ENCODE peak calls at places on chromosome 9, in five cellular contexts. One of them, this sample, is unnamed.

GRCh38 chr9:102101723-102102122 is 363.3 kb upstream of the GRIN3A start:
- DNase-seq in retinal pigment epithelial cell: peak; percentile 37
- DNase-seq in B cell: no peak
- DNase-seq in pancreas: no peak
- DNase-seq in HCT116: no peak
- DNase-seq in this sample: no peak

GRCh38 chr9:92748233-92748497 is 16.5 kb downstream of the BICD2 start:
- DNase-seq in retinal pigment epithelial cell: no peak
- DNase-seq in B cell: no peak
- DNase-seq in pancreas: no peak
- DNase-seq in HCT116: no peak
- DNase-seq in this sample: no peak

GRCh38 chr9:124197177-124198095 is 60.3 kb upstream of the NEK6 start:
- DNase-seq in retinal pigment epithelial cell: no peak
- DNase-seq in B cell: peak; percentile 82
- DNase-seq in pancreas: peak; percentile 37
- DNase-seq in HCT116: no peak
- DNase-seq in this sample: no peak

GRCh38 chr9:38178282-38178681 is 109.3 kb upstream of the SHB start:
- DNase-seq in retinal pigment epithelial cell: no peak
- DNase-seq in B cell: no peak
- DNase-seq in pancreas: no peak
- DNase-seq in HCT116: peak; percentile 24
- DNase-seq in this sample: no peak

GRCh38 chr9:133532937-133533668 is 1.4 kb upstream of the ADAMTSL2 start:
- DNase-seq in retinal pigment epithelial cell: peak; percentile 34
- DNase-seq in B cell: peak; percentile 57
- DNase-seq in pancreas: peak; percentile 65
- DNase-seq in HCT116: peak; percentile 73
- DNase-seq in this sample: peak; percentile 5

GRCh38 chr9:133932176-133932575 is 59.9 kb downstream of the VAV2 start:
- DNase-seq in retinal pigment epithelial cell: no peak
- DNase-seq in B cell: no peak
- DNase-seq in pancreas: no peak
- DNase-seq in HCT116: no peak
- DNase-seq in this sample: no peak

GRCh38 chr9:134366223-134367031 is 40.2 kb downstream of the RXRA start:
- DNase-seq in retinal pigment epithelial cell: peak; percentile 37
- DNase-seq in B cell: no peak
- DNase-seq in pancreas: peak; percentile 91
- DNase-seq in HCT116: no peak
- DNase-seq in this sample: peak; percentile 85

GRCh38 chr9:14942037-14942436 is 31.8 kb upstream of the FREM1 start:
- DNase-seq in retinal pigment epithelial cell: no peak
- DNase-seq in B cell: no peak
- DNase-seq in pancreas: no peak
- DNase-seq in HCT116: no peak
- DNase-seq in this sample: no peak

GRCh38 chr9:133785753-133786370 is 47.7 kb upstream of the SARDH start:
- DNase-seq in retinal pigment epithelial cell: no peak
- DNase-seq in B cell: no peak
- DNase-seq in pancreas: no peak
- DNase-seq in HCT116: no peak
- DNase-seq in this sample: no peak

GRCh38 chr9:7300484-7300883 is 499.1 kb downstream of the DMAC1 start:
- DNase-seq in retinal pigment epithelial cell: no peak
- DNase-seq in B cell: no peak
- DNase-seq in pancreas: no peak
- DNase-seq in HCT116: no peak
- DNase-seq in this sample: no peak

GRCh38 chr9:114174876-114175771 is 19.8 kb downstream of the COL27A1 start:
- DNase-seq in retinal pigment epithelial cell: no peak
- DNase-seq in B cell: no peak
- DNase-seq in pancreas: peak; percentile 57
- DNase-seq in HCT116: no peak
- DNase-seq in this sample: no peak

GRCh38 chr9:134324359-134325095 is 1.7 kb upstream of the RXRA start:
- DNase-seq in retinal pigment epithelial cell: no peak
- DNase-seq in B cell: peak; percentile 27
- DNase-seq in pancreas: peak; percentile 37
- DNase-seq in HCT116: no peak
- DNase-seq in this sample: no peak

GRCh38 chr9:88689509-88689908 is 154.5 kb downstream of the NXNL2 start:
- DNase-seq in retinal pigment epithelial cell: no peak
- DNase-seq in B cell: no peak
- DNase-seq in pancreas: no peak
- DNase-seq in HCT116: no peak
- DNase-seq in this sample: no peak

GRCh38 chr9:91516781-91517180 is 93.1 kb upstream of the NFIL3 start:
- DNase-seq in retinal pigment epithelial cell: no peak
- DNase-seq in B cell: no peak
- DNase-seq in pancreas: no peak
- DNase-seq in HCT116: no peak
- DNase-seq in this sample: no peak

GRCh38 chr9:126517751-126518261 is 95.9 kb upstream of the LMX1B start:
- DNase-seq in retinal pigment epithelial cell: no peak
- DNase-seq in B cell: no peak
- DNase-seq in pancreas: no peak
- DNase-seq in HCT116: no peak
- DNase-seq in this sample: no peak

GRCh38 chr9:76688471-76689238 is 75.6 kb upstream of the PCA3 start:
- DNase-seq in retinal pigment epithelial cell: no peak
- DNase-seq in B cell: no peak
- DNase-seq in pancreas: no peak
- DNase-seq in HCT116: no peak
- DNase-seq in this sample: peak; percentile 58

GRCh38 chr9:68822596-68823165 is 117.6 kb downstream of the PIP5K1B start:
- DNase-seq in retinal pigment epithelial cell: no peak
- DNase-seq in B cell: no peak
- DNase-seq in pancreas: peak; percentile 70
- DNase-seq in HCT116: no peak
- DNase-seq in this sample: no peak

GRCh38 chr9:109507421-109507838 is 9.3 kb upstream of the PTPN3 start:
- DNase-seq in retinal pigment epithelial cell: no peak
- DNase-seq in B cell: no peak
- DNase-seq in pancreas: no peak
- DNase-seq in HCT116: no peak
- DNase-seq in this sample: peak; percentile 71

DNA sequence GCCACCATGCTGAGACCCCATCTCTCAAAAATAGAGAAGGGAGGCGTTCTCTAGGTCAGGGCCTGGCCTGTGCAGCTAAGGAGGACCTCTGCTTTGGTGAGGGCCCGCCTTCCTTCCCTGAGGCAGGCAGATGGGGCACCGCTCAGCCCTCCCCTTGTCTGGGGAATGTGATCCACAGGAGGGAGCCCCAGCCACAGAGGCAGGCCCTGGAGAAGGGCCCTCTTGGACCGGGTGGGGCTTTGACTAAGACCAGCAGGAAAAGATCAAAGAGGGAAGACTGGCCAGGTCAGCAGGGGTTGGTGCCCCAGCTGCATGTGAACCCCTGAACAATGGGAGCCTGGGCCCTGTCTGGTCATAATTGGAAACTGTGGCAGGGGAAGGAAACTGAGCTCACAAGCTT is 21.9 kb downstream of the PTPA start:
- DNase-seq in retinal pigment epithelial cell: no peak
- DNase-seq in B cell: no peak
- DNase-seq in pancreas: no peak
- DNase-seq in HCT116: no peak
- DNase-seq in this sample: no peak
- TF ChIP-seq CTCF in retinal pigment epithelial cell: no peak
- TF ChIP-seq CTCF in B cell: no peak
- TF ChIP-seq CTCF in pancreas: no peak
- TF ChIP-seq CTCF in HCT116: no peak
- TF ChIP-seq CTCF in this sample: no peak

DNA sequence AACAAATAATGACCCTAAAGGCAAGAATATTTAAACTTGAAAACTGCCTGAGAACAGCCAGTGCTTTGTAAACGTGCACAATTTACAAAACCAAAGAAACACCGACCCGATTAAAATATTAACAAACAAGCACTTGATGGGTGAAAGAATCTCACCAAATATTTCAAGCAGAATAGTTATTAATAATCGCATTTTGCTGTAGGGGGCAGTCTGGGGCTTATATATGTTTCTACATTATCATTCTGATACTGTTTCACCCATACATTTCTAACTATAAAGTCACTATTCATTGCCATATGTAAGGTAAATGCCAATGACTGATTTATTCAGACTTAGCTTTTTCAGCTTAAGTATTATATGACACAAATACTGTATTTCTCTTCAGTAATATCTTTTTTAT is 37.7 kb downstream of the UBAP2 start:
- DNase-seq in retinal pigment epithelial cell: no peak
- DNase-seq in B cell: peak; percentile 43
- DNase-seq in pancreas: no peak
- DNase-seq in HCT116: peak; percentile 8
- DNase-seq in this sample: no peak
- TF ChIP-seq CTCF in retinal pigment epithelial cell: peak; percentile 41
- TF ChIP-seq CTCF in B cell: peak; percentile 74
- TF ChIP-seq CTCF in pancreas: no peak
- TF ChIP-seq CTCF in HCT116: peak; percentile 24
- TF ChIP-seq CTCF in this sample: peak; percentile 24

GRCh38 chr9:100220936-100221335 is 121.9 kb downstream of the INVS start:
- DNase-seq in retinal pigment epithelial cell: no peak
- DNase-seq in B cell: no peak
- DNase-seq in pancreas: no peak
- DNase-seq in HCT116: no peak
- DNase-seq in this sample: no peak

GRCh38 chr9:100221538-100221937 is 122.5 kb downstream of the INVS start:
- DNase-seq in retinal pigment epithelial cell: no peak
- DNase-seq in B cell: no peak
- DNase-seq in pancreas: no peak
- DNase-seq in HCT116: no peak
- DNase-seq in this sample: no peak

GRCh38 chr9:100219347-100219746 is 120.3 kb downstream of the INVS start:
- DNase-seq in retinal pigment epithelial cell: no peak
- DNase-seq in B cell: no peak
- DNase-seq in pancreas: no peak
- DNase-seq in HCT116: no peak
- DNase-seq in this sample: no peak

GRCh38 chr9:100227636-100228035 is 125.1 kb downstream of the TEX10 start:
- DNase-seq in retinal pigment epithelial cell: no peak
- DNase-seq in B cell: no peak
- DNase-seq in pancreas: no peak
- DNase-seq in HCT116: no peak
- DNase-seq in this sample: no peak

GRCh38 chr9:100222674-100223073 is 123.6 kb downstream of the INVS start:
- DNase-seq in retinal pigment epithelial cell: no peak
- DNase-seq in B cell: no peak
- DNase-seq in pancreas: no peak
- DNase-seq in HCT116: no peak
- DNase-seq in this sample: peak; percentile 18
- TF ChIP-seq CTCF in retinal pigment epithelial cell: peak; percentile 46
- TF ChIP-seq CTCF in B cell: no peak
- TF ChIP-seq CTCF in pancreas: no peak
- TF ChIP-seq CTCF in HCT116: peak; percentile 27
- TF ChIP-seq CTCF in this sample: peak; percentile 56

GRCh38 chr9:97983524-97984187 is 515 bp downstream of the ANP32B start:
- DNase-seq in retinal pigment epithelial cell: no peak
- DNase-seq in B cell: peak; percentile 87
- DNase-seq in pancreas: peak; percentile 62
- DNase-seq in HCT116: no peak
- DNase-seq in this sample: no peak
- TF ChIP-seq CTCF in retinal pigment epithelial cell: no peak
- TF ChIP-seq CTCF in B cell: no peak
- TF ChIP-seq CTCF in pancreas: no peak
- TF ChIP-seq CTCF in HCT116: no peak
- TF ChIP-seq CTCF in this sample: no peak

DNA sequence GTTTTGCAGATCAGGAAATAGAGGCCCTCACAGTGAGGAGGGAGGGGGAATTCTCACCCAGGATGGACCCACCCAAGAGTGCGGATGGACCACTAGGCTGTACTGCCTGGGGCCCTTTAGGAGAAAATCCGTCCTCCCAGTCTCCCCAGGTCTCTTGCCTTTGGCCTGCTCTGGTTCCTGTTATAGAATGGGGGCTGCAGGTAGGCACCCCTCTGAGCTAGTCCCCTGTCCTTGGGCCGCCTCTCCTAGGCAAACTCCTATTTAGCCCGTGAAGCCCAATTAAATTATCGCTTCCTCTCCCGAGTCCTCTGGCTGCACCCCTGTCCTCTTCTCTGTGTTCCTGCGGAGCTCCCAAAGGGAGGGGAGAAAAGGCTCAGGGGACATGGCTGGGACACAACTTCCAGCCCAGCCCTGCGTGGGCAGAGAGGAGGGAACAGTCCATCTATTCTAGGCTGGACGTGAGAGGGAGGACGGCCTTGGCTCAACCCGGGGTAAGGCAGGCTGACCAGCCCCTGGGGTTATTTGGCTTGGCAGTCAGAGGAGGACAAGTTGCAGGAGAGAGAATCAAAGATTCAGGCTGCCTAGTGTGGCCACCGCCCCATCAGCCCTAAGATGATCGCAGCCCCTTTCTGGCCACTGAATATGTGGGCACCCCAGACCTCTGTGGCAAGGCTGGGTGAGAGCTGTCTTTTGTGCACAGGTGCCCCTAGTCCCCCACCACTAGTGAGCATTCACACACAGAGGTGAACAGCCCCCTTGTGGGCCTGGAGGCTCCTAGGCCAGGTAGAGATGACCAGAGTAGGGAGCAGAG is 134.2 kb downstream of the C9orf50 start:
- DNase-seq in retinal pigment epithelial cell: no peak
- DNase-seq in B cell: no peak
- DNase-seq in pancreas: no peak
- DNase-seq in HCT116: no peak
- DNase-seq in this sample: no peak
- TF ChIP-seq CTCF in retinal pigment epithelial cell: no peak
- TF ChIP-seq CTCF in B cell: no peak
- TF ChIP-seq CTCF in pancreas: no peak
- TF ChIP-seq CTCF in HCT116: no peak
- TF ChIP-seq CTCF in this sample: no peak

DNA sequence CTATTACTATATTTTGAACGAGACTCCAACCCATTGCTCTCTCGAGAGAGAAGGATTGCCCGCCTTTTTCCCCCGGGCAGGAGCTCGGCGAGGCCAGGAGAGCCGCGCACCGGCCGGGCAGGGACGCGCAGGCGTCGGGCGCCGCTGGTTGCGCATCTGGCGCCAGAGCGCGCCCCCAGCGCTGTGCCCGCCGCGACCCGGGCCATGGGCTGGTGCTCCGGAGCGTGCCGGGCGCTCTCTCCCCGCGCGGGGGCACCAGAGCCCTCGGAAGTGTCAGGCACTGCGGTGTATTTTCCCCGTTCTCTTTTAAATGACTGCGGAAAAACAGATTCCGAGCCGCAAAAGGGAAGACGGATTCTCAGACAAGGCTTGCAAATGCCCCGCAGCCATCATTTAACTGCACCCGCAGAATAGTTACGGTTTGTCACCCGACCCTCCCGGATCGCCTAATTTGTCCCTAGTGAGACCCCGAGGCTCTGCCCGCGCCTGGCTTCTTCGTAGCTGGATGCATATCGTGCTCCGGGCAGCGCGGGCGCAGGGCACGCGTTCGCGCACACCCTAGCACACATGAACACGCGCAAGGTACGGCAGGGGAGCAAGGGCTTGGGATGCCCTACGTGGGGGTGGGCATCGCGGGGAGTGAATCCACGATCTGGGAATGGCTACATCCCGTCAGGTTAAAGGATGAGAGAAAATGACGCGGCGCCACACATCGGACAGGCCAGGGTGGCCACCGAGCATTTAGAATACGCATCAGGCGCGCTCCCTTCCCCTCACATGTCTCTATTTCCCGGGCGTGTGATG is 1.1 kb upstream of the NTRK2 start:
- DNase-seq in retinal pigment epithelial cell: peak; percentile 15
- DNase-seq in B cell: peak; percentile 30
- DNase-seq in pancreas: peak; percentile 53
- DNase-seq in HCT116: peak; percentile 10
- DNase-seq in this sample: peak; percentile 19
- TF ChIP-seq CTCF in retinal pigment epithelial cell: peak; percentile 62
- TF ChIP-seq CTCF in B cell: no peak
- TF ChIP-seq CTCF in pancreas: peak; percentile 60
- TF ChIP-seq CTCF in HCT116: peak; percentile 57
- TF ChIP-seq CTCF in this sample: peak; percentile 44